ENCODE peak calls at places on chromosome X, in five cellular contexts. One of them, this sample, is unnamed.

GRCh38 chrX:37726346-37726745 is 40.8 kb downstream of the XK start:
- DNase-seq in fibroblast of the aortic adventitia: no peak
- DNase-seq in neural crest cell: no peak
- DNase-seq in CD4-positive, alpha-beta T cell: no peak
- DNase-seq in AG10803: no peak
- DNase-seq in this sample: no peak

GRCh38 chrX:9475984-9476383 is 11.1 kb downstream of the TBL1X start:
- DNase-seq in fibroblast of the aortic adventitia: no peak
- DNase-seq in neural crest cell: no peak
- DNase-seq in CD4-positive, alpha-beta T cell: no peak
- DNase-seq in AG10803: no peak
- DNase-seq in this sample: no peak

GRCh38 chrX:21946925-21947641 is 6.6 kb downstream of the SMS start:
- DNase-seq in fibroblast of the aortic adventitia: peak
- DNase-seq in neural crest cell: no peak
- DNase-seq in CD4-positive, alpha-beta T cell: no peak
- DNase-seq in AG10803: peak
- DNase-seq in this sample: peak

GRCh38 chrX:137031517-137032377 is 2.0 kb downstream of the GPR101 start:
- DNase-seq in fibroblast of the aortic adventitia: peak
- DNase-seq in neural crest cell: peak
- DNase-seq in CD4-positive, alpha-beta T cell: peak
- DNase-seq in AG10803: peak
- DNase-seq in this sample: peak

GRCh38 chrX:134374910-134375309 is 85.1 kb upstream of the HPRT1 start:
- DNase-seq in fibroblast of the aortic adventitia: peak
- DNase-seq in neural crest cell: no peak
- DNase-seq in CD4-positive, alpha-beta T cell: no peak
- DNase-seq in AG10803: no peak
- DNase-seq in this sample: no peak

GRCh38 chrX:153762636-153763173 is 1.3 kb upstream of the PLXNB3 start:
- DNase-seq in fibroblast of the aortic adventitia: no peak
- DNase-seq in neural crest cell: no peak
- DNase-seq in CD4-positive, alpha-beta T cell: no peak
- DNase-seq in AG10803: no peak
- DNase-seq in this sample: peak

GRCh38 chrX:154751121-154751668 is 318 bp upstream of the GAB3 start:
- DNase-seq in fibroblast of the aortic adventitia: no peak
- DNase-seq in neural crest cell: no peak
- DNase-seq in CD4-positive, alpha-beta T cell: peak
- DNase-seq in AG10803: no peak
- DNase-seq in this sample: no peak

GRCh38 chrX:25853002-25853479 is 285.1 kb upstream of the MAGEB18 start:
- DNase-seq in fibroblast of the aortic adventitia: no peak
- DNase-seq in neural crest cell: no peak
- DNase-seq in CD4-positive, alpha-beta T cell: no peak
- DNase-seq in AG10803: no peak
- DNase-seq in this sample: no peak

GRCh38 chrX:66544181-66544580 is 94.7 kb downstream of the EDA2R start:
- DNase-seq in fibroblast of the aortic adventitia: no peak
- DNase-seq in neural crest cell: no peak
- DNase-seq in CD4-positive, alpha-beta T cell: no peak
- DNase-seq in AG10803: no peak
- DNase-seq in this sample: no peak

GRCh38 chrX:133335027-133335426 is 80.3 kb downstream of the GPC4 start:
- DNase-seq in fibroblast of the aortic adventitia: peak
- DNase-seq in neural crest cell: peak
- DNase-seq in CD4-positive, alpha-beta T cell: no peak
- DNase-seq in AG10803: peak
- DNase-seq in this sample: peak

GRCh38 chrX:72604705-72605104 is 32.1 kb upstream of the HDAC8 start:
- DNase-seq in fibroblast of the aortic adventitia: no peak
- DNase-seq in neural crest cell: no peak
- DNase-seq in CD4-positive, alpha-beta T cell: no peak
- DNase-seq in AG10803: no peak
- DNase-seq in this sample: no peak

GRCh38 chrX:118346258-118347094 is 570 bp downstream of the WDR44 start:
- DNase-seq in fibroblast of the aortic adventitia: no peak
- DNase-seq in neural crest cell: peak
- DNase-seq in CD4-positive, alpha-beta T cell: peak
- DNase-seq in AG10803: no peak
- DNase-seq in this sample: peak

GRCh38 chrX:121000589-121000988 is 15.0 kb upstream of the CT47A1 start:
- DNase-seq in fibroblast of the aortic adventitia: peak
- DNase-seq in neural crest cell: no peak
- DNase-seq in CD4-positive, alpha-beta T cell: no peak
- DNase-seq in AG10803: no peak
- DNase-seq in this sample: no peak

GRCh38 chrX:10685923-10686595 is 65.7 kb upstream of the MID1 start:
- DNase-seq in fibroblast of the aortic adventitia: no peak
- DNase-seq in neural crest cell: no peak
- DNase-seq in CD4-positive, alpha-beta T cell: no peak
- DNase-seq in AG10803: peak
- DNase-seq in this sample: no peak

GRCh38 chrX:46180258-46180687 is 364.9 kb downstream of the ZNF674 start:
- DNase-seq in fibroblast of the aortic adventitia: peak
- DNase-seq in neural crest cell: no peak
- DNase-seq in CD4-positive, alpha-beta T cell: no peak
- DNase-seq in AG10803: peak
- DNase-seq in this sample: no peak

GRCh38 chrX:24207826-24208225 is 58.3 kb downstream of the ZFX start:
- DNase-seq in fibroblast of the aortic adventitia: peak
- DNase-seq in neural crest cell: no peak
- DNase-seq in CD4-positive, alpha-beta T cell: no peak
- DNase-seq in AG10803: peak
- DNase-seq in this sample: no peak

GRCh38 chrX:276588-277171 is 4.5 kb upstream of the PLCXD1 start:
- DNase-seq in fibroblast of the aortic adventitia: peak
- DNase-seq in neural crest cell: no peak
- DNase-seq in CD4-positive, alpha-beta T cell: no peak
- DNase-seq in AG10803: peak
- DNase-seq in this sample: no peak

GRCh38 chrX:13646154-13646549 is 6.8 kb upstream of the TCEANC start:
- DNase-seq in fibroblast of the aortic adventitia: peak
- DNase-seq in neural crest cell: peak
- DNase-seq in CD4-positive, alpha-beta T cell: peak
- DNase-seq in AG10803: peak
- DNase-seq in this sample: peak

DNA sequence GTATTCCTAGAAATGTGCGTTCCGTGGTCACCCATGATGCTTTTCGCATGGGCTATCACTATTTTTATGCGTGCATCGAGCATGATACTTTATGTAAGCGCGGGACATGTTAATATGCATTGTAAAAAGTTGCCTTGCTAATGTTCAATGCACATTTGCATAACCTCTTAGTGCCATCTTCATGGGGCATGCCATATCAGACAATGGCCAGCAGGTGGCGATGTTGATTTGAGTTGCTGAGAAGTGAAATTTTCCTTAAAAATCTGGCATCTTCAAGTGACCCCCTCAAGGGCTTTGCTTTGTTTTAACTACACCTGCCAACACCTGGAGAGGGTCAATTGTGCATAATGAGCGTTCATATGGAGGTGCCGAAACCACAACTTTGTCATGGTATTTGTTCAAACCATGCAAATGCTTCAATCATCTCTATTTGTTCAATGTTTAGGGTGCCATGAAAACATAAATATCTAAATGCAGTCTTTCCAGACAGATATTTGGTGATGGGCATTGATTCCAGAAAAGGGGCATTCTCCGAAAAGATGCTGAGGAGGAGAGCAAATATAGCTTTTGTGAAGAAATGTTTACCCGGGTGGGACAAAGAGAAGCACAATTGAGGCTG is 833.9 kb upstream of the PRKX start:
- DNase-seq in fibroblast of the aortic adventitia: peak
- DNase-seq in neural crest cell: peak
- DNase-seq in CD4-positive, alpha-beta T cell: peak
- DNase-seq in AG10803: peak
- DNase-seq in this sample: peak
- TF ChIP-seq CTCF in fibroblast of the aortic adventitia: peak
- TF ChIP-seq CTCF in neural crest cell: peak
- TF ChIP-seq CTCF in CD4-positive, alpha-beta T cell: peak
- TF ChIP-seq CTCF in AG10803: peak
- TF ChIP-seq CTCF in this sample: peak

GRCh38 chrX:143437439-143437838 is 79.8 kb downstream of the SPANXN3 start:
- DNase-seq in fibroblast of the aortic adventitia: no peak
- DNase-seq in neural crest cell: no peak
- DNase-seq in CD4-positive, alpha-beta T cell: no peak
- DNase-seq in AG10803: no peak
- DNase-seq in this sample: no peak
- TF ChIP-seq CTCF in fibroblast of the aortic adventitia: no peak
- TF ChIP-seq CTCF in neural crest cell: peak
- TF ChIP-seq CTCF in CD4-positive, alpha-beta T cell: no peak
- TF ChIP-seq CTCF in AG10803: no peak
- TF ChIP-seq CTCF in this sample: peak

GRCh38 chrX:110046971-110047370 is 44.1 kb downstream of the TMEM164 start:
- DNase-seq in fibroblast of the aortic adventitia: no peak
- DNase-seq in neural crest cell: no peak
- DNase-seq in CD4-positive, alpha-beta T cell: no peak
- DNase-seq in AG10803: no peak
- DNase-seq in this sample: no peak

GRCh38 chrX:110050386-110050785 is 47.5 kb downstream of the TMEM164 start:
- DNase-seq in fibroblast of the aortic adventitia: no peak
- DNase-seq in neural crest cell: no peak
- DNase-seq in CD4-positive, alpha-beta T cell: no peak
- DNase-seq in AG10803: no peak
- DNase-seq in this sample: no peak

GRCh38 chrX:110050885-110051284 is 48.0 kb downstream of the TMEM164 start:
- DNase-seq in fibroblast of the aortic adventitia: no peak
- DNase-seq in neural crest cell: no peak
- DNase-seq in CD4-positive, alpha-beta T cell: no peak
- DNase-seq in AG10803: no peak
- DNase-seq in this sample: no peak

GRCh38 chrX:110051559-110051958 is 48.6 kb downstream of the TMEM164 start:
- DNase-seq in fibroblast of the aortic adventitia: no peak
- DNase-seq in neural crest cell: no peak
- DNase-seq in CD4-positive, alpha-beta T cell: no peak
- DNase-seq in AG10803: no peak
- DNase-seq in this sample: no peak

GRCh38 chrX:110049096-110049495 is 46.2 kb downstream of the TMEM164 start:
- DNase-seq in fibroblast of the aortic adventitia: no peak
- DNase-seq in neural crest cell: no peak
- DNase-seq in CD4-positive, alpha-beta T cell: no peak
- DNase-seq in AG10803: no peak
- DNase-seq in this sample: no peak
- TF ChIP-seq CTCF in fibroblast of the aortic adventitia: no peak
- TF ChIP-seq CTCF in neural crest cell: no peak
- TF ChIP-seq CTCF in CD4-positive, alpha-beta T cell: no peak
- TF ChIP-seq CTCF in AG10803: no peak
- TF ChIP-seq CTCF in this sample: no peak

GRCh38 chrX:51894697-51895336 is 1.4 kb downstream of the MAGED1 start:
- DNase-seq in fibroblast of the aortic adventitia: peak
- DNase-seq in neural crest cell: no peak
- DNase-seq in CD4-positive, alpha-beta T cell: no peak
- DNase-seq in AG10803: peak
- DNase-seq in this sample: no peak
- TF ChIP-seq CTCF in fibroblast of the aortic adventitia: peak
- TF ChIP-seq CTCF in neural crest cell: no peak
- TF ChIP-seq CTCF in CD4-positive, alpha-beta T cell: no peak
- TF ChIP-seq CTCF in AG10803: peak
- TF ChIP-seq CTCF in this sample: no peak

This sample was measured in WERI-Rb-1.